ENCODE peak calls at places on chromosomes 13 and 19, in nine cellular contexts. T, D, J, I, P, X, C, E and B are unnamed samples.

GRCh38 chr19:36775768-36776167 is 3.2 kb upstream of the ZNF850 start:
- DNase-seq in T (no peak), D (no peak), J (no peak), I (peak), P (no peak), X (no peak), C (no peak), E (no peak), B (no peak)

GRCh38 chr13:56720841-56721240 is 419.9 kb upstream of the PRR20A start:
- DNase-seq in T (no peak), D (no peak), J (no peak), I (no peak), P (no peak), X (no peak), C (no peak), E (no peak), B (no peak)

GRCh38 chr13:30165791-30166190 is 141.6 kb downstream of the KATNAL1 start:
- DNase-seq in T (no peak), D (no peak), J (no peak), I (peak), P (no peak), X (no peak), C (no peak), E (no peak), B (peak)

GRCh38 chr13:105464249-105464648 is 1071.2 kb downstream of the EFNB2 start:
- DNase-seq in T (no peak), D (no peak), J (peak), I (no peak), P (no peak), X (no peak), C (no peak), E (no peak), B (no peak)

GRCh38 chr19:55482128-55482961 is 2.6 kb upstream of the NAT14 start:
- DNase-seq in T (no peak), D (no peak), J (no peak), I (no peak), P (no peak), X (no peak), C (no peak), E (no peak), B (no peak)

GRCh38 chr19:43812689-43813088 is 10.4 kb upstream of the LYPD5 start:
- DNase-seq in T (no peak), D (no peak), J (no peak), I (no peak), P (no peak), X (no peak), C (no peak), E (no peak), B (no peak)

GRCh38 chr19:1015061-1015781 is 5.7 kb downstream of the TMEM259 start:
- DNase-seq in T (no peak), D (no peak), J (no peak), I (no peak), P (no peak), X (no peak), C (no peak), E (no peak), B (no peak)

GRCh38 chr19:37691881-37692504 is 27.6 kb downstream of the ZNF607 start:
- DNase-seq in T (peak), D (peak), J (peak), I (peak), P (no peak), X (peak), C (peak), E (no peak), B (no peak)

GRCh38 chr19:34260771-34261173 is 6.4 kb downstream of the GARRE1 start:
- DNase-seq in T (no peak), D (no peak), J (peak), I (no peak), P (no peak), X (no peak), C (no peak), E (no peak), B (no peak)

GRCh38 chr19:8146877-8147575 is 2.4 kb downstream of the FBN3 start:
- DNase-seq in T (no peak), D (no peak), J (no peak), I (no peak), P (no peak), X (no peak), C (no peak), E (no peak), B (no peak)

GRCh38 chr19:13127811-13128575 is 9.9 kb downstream of the NACC1 start:
- DNase-seq in T (no peak), D (no peak), J (no peak), I (no peak), P (no peak), X (no peak), C (no peak), E (no peak), B (peak)